ENCODE peak calls at places on chromosome 2, in eight cellular contexts. One of them, this sample, is unnamed.

GRCh38 chr2:200765995-200766660 is 45.6 kb upstream of the BZW1 start:
- DNase-seq in hypothalamus: no peak
- DNase-seq in NAMALWA: no peak
- DNase-seq in activated T-cell treated with anti-CD3 and anti-CD28 coated beads for 24 hours: no peak
- DNase-seq in islet precursor cell: no peak
- DNase-seq in Caki2: no peak
- DNase-seq in iris pigment epithelial cell: no peak
- DNase-seq in left colon: no peak
- DNase-seq in this sample: no peak

GRCh38 chr2:3208591-3208990 is 169.0 kb downstream of the EIPR1 start:
- DNase-seq in activated T-cell treated with anti-CD3 and anti-CD28 coated beads for 24 hours: no peak
- DNase-seq in NAMALWA: no peak
- DNase-seq in hypothalamus: no peak
- DNase-seq in islet precursor cell: peak
- DNase-seq in iris pigment epithelial cell: no peak
- DNase-seq in left colon: no peak
- DNase-seq in Caki2: no peak
- DNase-seq in this sample: no peak

GRCh38 chr2:157257312-157258252 is at the start of gene GALNT5:
- DNase-seq in activated T-cell treated with anti-CD3 and anti-CD28 coated beads for 24 hours: no peak
- DNase-seq in hypothalamus: no peak
- DNase-seq in Caki2: peak
- DNase-seq in islet precursor cell: peak
- DNase-seq in NAMALWA: no peak
- DNase-seq in iris pigment epithelial cell: peak
- DNase-seq in left colon: peak
- DNase-seq in this sample: no peak

GRCh38 chr2:166727105-166727504 is 161.2 kb upstream of the XIRP2 start:
- DNase-seq in hypothalamus: no peak
- DNase-seq in Caki2: no peak
- DNase-seq in NAMALWA: peak
- DNase-seq in left colon: no peak
- DNase-seq in activated T-cell treated with anti-CD3 and anti-CD28 coated beads for 24 hours: no peak
- DNase-seq in iris pigment epithelial cell: no peak
- DNase-seq in islet precursor cell: no peak
- DNase-seq in this sample: no peak

GRCh38 chr2:393711-394696 is 106.1 kb upstream of the ALKAL2 start:
- DNase-seq in left colon: peak
- DNase-seq in islet precursor cell: peak
- DNase-seq in hypothalamus: no peak
- DNase-seq in iris pigment epithelial cell: peak
- DNase-seq in activated T-cell treated with anti-CD3 and anti-CD28 coated beads for 24 hours: peak
- DNase-seq in NAMALWA: no peak
- DNase-seq in Caki2: peak
- DNase-seq in this sample: no peak

GRCh38 chr2:170689481-170689880 is 25.7 kb upstream of the SP5 start:
- DNase-seq in islet precursor cell: no peak
- DNase-seq in activated T-cell treated with anti-CD3 and anti-CD28 coated beads for 24 hours: no peak
- DNase-seq in NAMALWA: no peak
- DNase-seq in iris pigment epithelial cell: no peak
- DNase-seq in left colon: no peak
- DNase-seq in hypothalamus: no peak
- DNase-seq in Caki2: no peak
- DNase-seq in this sample: no peak

GRCh38 chr2:4914551-4914950 is 777.6 kb upstream of the SOX11 start:
- DNase-seq in left colon: no peak
- DNase-seq in activated T-cell treated with anti-CD3 and anti-CD28 coated beads for 24 hours: no peak
- DNase-seq in islet precursor cell: no peak
- DNase-seq in Caki2: peak
- DNase-seq in NAMALWA: no peak
- DNase-seq in iris pigment epithelial cell: peak
- DNase-seq in hypothalamus: no peak
- DNase-seq in this sample: no peak

GRCh38 chr2:218368621-218369153 is 12.0 kb downstream of the CATIP start:
- DNase-seq in left colon: peak
- DNase-seq in hypothalamus: no peak
- DNase-seq in iris pigment epithelial cell: peak
- DNase-seq in activated T-cell treated with anti-CD3 and anti-CD28 coated beads for 24 hours: no peak
- DNase-seq in islet precursor cell: peak
- DNase-seq in NAMALWA: no peak
- DNase-seq in Caki2: no peak
- DNase-seq in this sample: no peak

GRCh38 chr2:176753752-176754474 is 458.7 kb upstream of the HNRNPA3 start:
- DNase-seq in left colon: no peak
- DNase-seq in iris pigment epithelial cell: no peak
- DNase-seq in NAMALWA: no peak
- DNase-seq in activated T-cell treated with anti-CD3 and anti-CD28 coated beads for 24 hours: no peak
- DNase-seq in hypothalamus: no peak
- DNase-seq in Caki2: peak
- DNase-seq in islet precursor cell: no peak
- DNase-seq in this sample: no peak

GRCh38 chr2:121810959-121811853 is 55.8 kb downstream of the TSN start:
- DNase-seq in NAMALWA: peak
- DNase-seq in hypothalamus: peak
- DNase-seq in islet precursor cell: peak
- DNase-seq in activated T-cell treated with anti-CD3 and anti-CD28 coated beads for 24 hours: no peak
- DNase-seq in Caki2: peak
- DNase-seq in left colon: peak
- DNase-seq in iris pigment epithelial cell: peak
- DNase-seq in this sample: no peak

GRCh38 chr2:195560209-195560907 is 96.7 kb upstream of the SLC39A10 start:
- DNase-seq in islet precursor cell: no peak
- DNase-seq in hypothalamus: no peak
- DNase-seq in Caki2: no peak
- DNase-seq in NAMALWA: no peak
- DNase-seq in activated T-cell treated with anti-CD3 and anti-CD28 coated beads for 24 hours: no peak
- DNase-seq in left colon: peak
- DNase-seq in iris pigment epithelial cell: no peak
- DNase-seq in this sample: no peak

GRCh38 chr2:233836359-233836758 is 18.0 kb downstream of the HJURP start:
- DNase-seq in NAMALWA: no peak
- DNase-seq in Caki2: no peak
- DNase-seq in iris pigment epithelial cell: no peak
- DNase-seq in islet precursor cell: no peak
- DNase-seq in activated T-cell treated with anti-CD3 and anti-CD28 coated beads for 24 hours: no peak
- DNase-seq in hypothalamus: no peak
- DNase-seq in left colon: no peak
- DNase-seq in this sample: no peak

GRCh38 chr2:11473604-11474440 is 7.9 kb upstream of the E2F6 start:
- DNase-seq in islet precursor cell: no peak
- DNase-seq in Caki2: no peak
- DNase-seq in left colon: no peak
- DNase-seq in hypothalamus: no peak
- DNase-seq in iris pigment epithelial cell: no peak
- DNase-seq in activated T-cell treated with anti-CD3 and anti-CD28 coated beads for 24 hours: no peak
- DNase-seq in NAMALWA: no peak
- DNase-seq in this sample: no peak

GRCh38 chr2:105406221-105406620 is 7.4 kb upstream of the FHL2 start:
- DNase-seq in Caki2: no peak
- DNase-seq in activated T-cell treated with anti-CD3 and anti-CD28 coated beads for 24 hours: no peak
- DNase-seq in left colon: no peak
- DNase-seq in iris pigment epithelial cell: peak
- DNase-seq in NAMALWA: no peak
- DNase-seq in islet precursor cell: no peak
- DNase-seq in hypothalamus: no peak
- DNase-seq in this sample: no peak

GRCh38 chr2:85706063-85706462 is 11.9 kb downstream of the GNLY start:
- DNase-seq in hypothalamus: no peak
- DNase-seq in activated T-cell treated with anti-CD3 and anti-CD28 coated beads for 24 hours: no peak
- DNase-seq in iris pigment epithelial cell: no peak
- DNase-seq in left colon: no peak
- DNase-seq in islet precursor cell: peak
- DNase-seq in Caki2: no peak
- DNase-seq in NAMALWA: no peak
- DNase-seq in this sample: no peak

GRCh38 chr2:241926541-241927311 is 57.2 kb downstream of the RTP5 start:
- DNase-seq in left colon: no peak
- DNase-seq in Caki2: peak
- DNase-seq in NAMALWA: no peak
- DNase-seq in activated T-cell treated with anti-CD3 and anti-CD28 coated beads for 24 hours: no peak
- DNase-seq in islet precursor cell: no peak
- DNase-seq in iris pigment epithelial cell: no peak
- DNase-seq in hypothalamus: no peak
- DNase-seq in this sample: no peak

GRCh38 chr2:68771211-68771721 is 36.7 kb downstream of the ARHGAP25 start:
- DNase-seq in left colon: no peak
- DNase-seq in NAMALWA: no peak
- DNase-seq in Caki2: no peak
- DNase-seq in activated T-cell treated with anti-CD3 and anti-CD28 coated beads for 24 hours: no peak
- DNase-seq in hypothalamus: no peak
- DNase-seq in islet precursor cell: no peak
- DNase-seq in iris pigment epithelial cell: peak
- DNase-seq in this sample: no peak

GRCh38 chr2:41899189-41899588 is 148.6 kb upstream of the PKDCC start:
- DNase-seq in activated T-cell treated with anti-CD3 and anti-CD28 coated beads for 24 hours: no peak
- DNase-seq in Caki2: no peak
- DNase-seq in NAMALWA: no peak
- DNase-seq in iris pigment epithelial cell: peak
- DNase-seq in left colon: no peak
- DNase-seq in hypothalamus: no peak
- DNase-seq in islet precursor cell: no peak
- DNase-seq in this sample: no peak

GRCh38 chr2:128736689-128737545 is 418.2 kb upstream of the HS6ST1 start:
- DNase-seq in islet precursor cell: peak
- DNase-seq in hypothalamus: peak
- DNase-seq in NAMALWA: peak
- DNase-seq in activated T-cell treated with anti-CD3 and anti-CD28 coated beads for 24 hours: peak
- DNase-seq in iris pigment epithelial cell: peak
- DNase-seq in left colon: peak
- DNase-seq in Caki2: peak
- DNase-seq in this sample: peak

GRCh38 chr2:168583710-168584521 is 127.8 kb downstream of the CERS6 start:
- DNase-seq in activated T-cell treated with anti-CD3 and anti-CD28 coated beads for 24 hours: no peak
- DNase-seq in iris pigment epithelial cell: peak
- DNase-seq in hypothalamus: no peak
- DNase-seq in Caki2: peak
- DNase-seq in islet precursor cell: no peak
- DNase-seq in NAMALWA: no peak
- DNase-seq in left colon: peak
- DNase-seq in this sample: no peak

GRCh38 chr2:2142350-2142749 is 188.7 kb downstream of the MYT1L start:
- DNase-seq in islet precursor cell: no peak
- DNase-seq in iris pigment epithelial cell: no peak
- DNase-seq in NAMALWA: no peak
- DNase-seq in Caki2: no peak
- DNase-seq in activated T-cell treated with anti-CD3 and anti-CD28 coated beads for 24 hours: no peak
- DNase-seq in hypothalamus: no peak
- DNase-seq in left colon: no peak
- DNase-seq in this sample: no peak

GRCh38 chr2:113901943-113902342 is 12.1 kb downstream of the ACTR3 start:
- DNase-seq in islet precursor cell: no peak
- DNase-seq in hypothalamus: no peak
- DNase-seq in iris pigment epithelial cell: no peak
- DNase-seq in left colon: no peak
- DNase-seq in NAMALWA: no peak
- DNase-seq in activated T-cell treated with anti-CD3 and anti-CD28 coated beads for 24 hours: no peak
- DNase-seq in Caki2: no peak
- DNase-seq in this sample: no peak

GRCh38 chr2:190882831-190883582 is 2.4 kb downstream of the GLS start:
- DNase-seq in Caki2: peak
- DNase-seq in activated T-cell treated with anti-CD3 and anti-CD28 coated beads for 24 hours: no peak
- DNase-seq in NAMALWA: peak
- DNase-seq in iris pigment epithelial cell: no peak
- DNase-seq in islet precursor cell: no peak
- DNase-seq in left colon: no peak
- DNase-seq in hypothalamus: no peak
- DNase-seq in this sample: no peak

GRCh38 chr2:165147201-165148045 is 56.4 kb downstream of the SCN3A start:
- DNase-seq in NAMALWA: no peak
- DNase-seq in left colon: no peak
- DNase-seq in islet precursor cell: no peak
- DNase-seq in activated T-cell treated with anti-CD3 and anti-CD28 coated beads for 24 hours: no peak
- DNase-seq in hypothalamus: no peak
- DNase-seq in Caki2: no peak
- DNase-seq in iris pigment epithelial cell: no peak
- DNase-seq in this sample: no peak

GRCh38 chr2:235864746-235865535 is 303.2 kb downstream of the GBX2 start:
- DNase-seq in NAMALWA: no peak
- DNase-seq in left colon: no peak
- DNase-seq in activated T-cell treated with anti-CD3 and anti-CD28 coated beads for 24 hours: no peak
- DNase-seq in hypothalamus: no peak
- DNase-seq in islet precursor cell: no peak
- DNase-seq in iris pigment epithelial cell: peak
- DNase-seq in Caki2: no peak
- DNase-seq in this sample: no peak

GRCh38 chr2:74735544-74735943 is 81.5 kb downstream of the SEMA4F start:
- DNase-seq in activated T-cell treated with anti-CD3 and anti-CD28 coated beads for 24 hours: no peak
- DNase-seq in NAMALWA: no peak
- DNase-seq in Caki2: no peak
- DNase-seq in hypothalamus: no peak
- DNase-seq in islet precursor cell: no peak
- DNase-seq in iris pigment epithelial cell: no peak
- DNase-seq in left colon: no peak
- DNase-seq in this sample: no peak